ENCODE peak calls at places on chromosome 5, in nine cellular contexts. C, R, L, T, K, V, N, B and J are unnamed samples.

GRCh38 chr5:89556215-89557009 is 673.4 kb upstream of the MEF2C start:
- DNase-seq in B (no peak), N (no peak), V (no peak), T (no peak), C (no peak), R (no peak), L (no peak), K (no peak), J (no peak)

GRCh38 chr5:181223729-181224389 is 778 bp downstream of the TRIM41 start:
- DNase-seq in B (no peak), L (peak), T (no peak), K (no peak), N (no peak), C (no peak), V (peak), R (no peak), J (peak)

GRCh38 chr5:124628721-124629596 is 117.5 kb downstream of the ZNF608 start:
- DNase-seq in N (no peak), B (no peak), C (no peak), K (no peak), V (no peak), L (peak), T (no peak), R (no peak), J (no peak)

GRCh38 chr5:134511796-134512660 is 13.4 kb upstream of the JADE2 start:
- DNase-seq in C (no peak), B (no peak), N (no peak), T (peak), R (no peak), K (no peak), L (peak), V (no peak), J (no peak)

GRCh38 chr5:74636552-74636951 is 4.0 kb downstream of the ENC1 start:
- DNase-seq in V (no peak), L (no peak), C (no peak), T (no peak), R (no peak), K (no peak), B (no peak), N (no peak), J (no peak)

GRCh38 chr5:155727512-155728145 is 599.3 kb upstream of the SGCD start:
- DNase-seq in R (no peak), C (no peak), T (no peak), K (no peak), V (no peak), B (no peak), L (peak), N (no peak), J (no peak)

GRCh38 chr5:111548992-111549649 is 36.8 kb upstream of the STARD4 start:
- DNase-seq in C (no peak), B (no peak), V (no peak), K (no peak), T (no peak), L (no peak), R (no peak), N (no peak), J (no peak)

GRCh38 chr5:61687371-61687770 is 355.3 kb downstream of the ZSWIM6 start:
- DNase-seq in K (no peak), N (no peak), R (no peak), V (no peak), C (no peak), L (no peak), T (no peak), B (no peak), J (no peak)

GRCh38 chr5:74296685-74297084 is 343.8 kb downstream of the ENC1 start:
- DNase-seq in L (no peak), T (peak), N (no peak), B (no peak), K (no peak), V (no peak), C (no peak), R (no peak), J (no peak)

GRCh38 chr5:156584856-156585255 is 257.9 kb downstream of the SGCD start:
- DNase-seq in N (no peak), V (no peak), R (no peak), L (no peak), K (no peak), T (no peak), B (no peak), C (no peak), J (no peak)

GRCh38 chr5:81147011-81147594 is 86.0 kb upstream of the CKMT2 start:
- DNase-seq in K (no peak), N (no peak), V (no peak), R (no peak), C (no peak), T (no peak), B (no peak), L (no peak), J (no peak)

GRCh38 chr5:73986729-73987128 is 360.7 kb downstream of the ARHGEF28 start:
- DNase-seq in N (no peak), V (no peak), C (no peak), K (no peak), R (no peak), B (no peak), T (no peak), L (no peak), J (no peak)

GRCh38 chr5:40365357-40366330 is 314.1 kb upstream of the PTGER4 start:
- DNase-seq in N (no peak), B (no peak), T (no peak), V (no peak), K (no peak), C (no peak), R (no peak), L (no peak), J (no peak)

GRCh38 chr5:112642885-112643284 is 94.8 kb upstream of the APC start:
- DNase-seq in K (no peak), N (no peak), R (no peak), L (no peak), T (no peak), V (no peak), C (no peak), B (no peak), J (no peak)

GRCh38 chr5:146690880-146691355 is 174.9 kb upstream of the GPR151 start:
- DNase-seq in V (no peak), N (no peak), L (no peak), B (no peak), R (no peak), K (no peak), T (no peak), C (no peak), J (no peak)

GRCh38 chr5:120160120-120160895 is 303.8 kb upstream of the PRR16 start:
- DNase-seq in L (no peak), B (no peak), T (no peak), N (no peak), R (no peak), V (no peak), C (no peak), K (no peak), J (no peak)

GRCh38 chr5:42985129-42986037 is 54.7 kb downstream of the ANXA2R start:
- DNase-seq in T (no peak), R (no peak), N (no peak), V (no peak), L (no peak), C (no peak), B (no peak), K (no peak), J (no peak)

GRCh38 chr5:147208134-147208533 is 26.7 kb upstream of the STK32A start:
- DNase-seq in K (no peak), N (no peak), L (no peak), V (no peak), B (no peak), C (no peak), R (no peak), T (no peak), J (no peak)

GRCh38 chr5:2860101-2860500 is 108.6 kb upstream of the IRX2 start:
- DNase-seq in N (no peak), R (no peak), T (no peak), V (no peak), L (no peak), K (no peak), B (no peak), C (no peak), J (no peak)

GRCh38 chr5:167912944-167913343 is 378.5 kb upstream of the WWC1 start:
- DNase-seq in V (no peak), B (no peak), N (no peak), C (no peak), R (no peak), L (no peak), K (no peak), T (no peak), J (no peak)

GRCh38 chr5:171418316-171418981 is 998 bp upstream of the FGF18 start:
- DNase-seq in B (peak), N (no peak), C (peak), V (peak), K (no peak), R (peak), L (peak), T (peak), J (peak)

GRCh38 chr5:119829341-119829740 is 200.0 kb downstream of the FAM170A start:
- DNase-seq in K (no peak), V (no peak), R (no peak), B (no peak), C (no peak), L (no peak), N (no peak), T (no peak), J (no peak)

GRCh38 chr5:128870923-128871322 is 94.4 kb upstream of the SLC27A6 start:
- DNase-seq in V (no peak), C (no peak), N (no peak), T (no peak), B (no peak), L (no peak), R (no peak), K (no peak), J (no peak)